ENCODE peak calls at places on chromosome 1, in five cellular contexts. Q, E, I, M and C are unnamed samples.

GRCh38 chr1:6519935-6520621 is 28.6 kb upstream of the PLEKHG5 start:
- DNase-seq in Q (peak), E (no peak), I (peak), M (no peak), C (peak)

GRCh38 chr1:179038528-179039281 is 13.0 kb downstream of the FAM20B start:
- DNase-seq in Q (no peak), E (no peak), I (no peak), M (no peak), C (no peak)

GRCh38 chr1:228185641-228185965 is 20.0 kb downstream of the IBA57 start:
- DNase-seq in Q (no peak), E (no peak), I (no peak), M (no peak), C (no peak)

GRCh38 chr1:179923044-179923443 is 31.6 kb upstream of the CEP350 start:
- DNase-seq in Q (no peak), E (no peak), I (no peak), M (no peak), C (no peak)

GRCh38 chr1:233904979-233905415 is 521 bp downstream of the SLC35F3 start:
- DNase-seq in Q (no peak), E (no peak), I (peak), M (no peak), C (peak)

GRCh38 chr1:173628888-173629287 is 6.2 kb upstream of the TEX50 start:
- DNase-seq in Q (no peak), E (no peak), I (no peak), M (no peak), C (no peak)

GRCh38 chr1:1622578-1623094 is 7.3 kb downstream of the MIB2 start:
- DNase-seq in Q (no peak), E (no peak), I (no peak), M (no peak), C (no peak)

GRCh38 chr1:32014937-32015363 is 1.3 kb downstream of the KHDRBS1 start:
- DNase-seq in Q (no peak), E (no peak), I (no peak), M (no peak), C (no peak)

GRCh38 chr1:65250826-65251225 is 58.5 kb upstream of the DNAJC6 start:
- DNase-seq in Q (no peak), E (no peak), I (no peak), M (no peak), C (no peak)

GRCh38 chr1:27603320-27603961 is 503 bp downstream of the AHDC1 start:
- DNase-seq in Q (peak), E (no peak), I (peak), M (no peak), C (no peak)

GRCh38 chr1:7580923-7581753 is 190.0 kb upstream of the VAMP3 start:
- DNase-seq in Q (no peak), E (no peak), I (no peak), M (no peak), C (no peak)

GRCh38 chr1:119275145-119275929 is 93.2 kb upstream of the HAO2 start:
- DNase-seq in Q (peak), E (peak), I (peak), M (no peak), C (peak)

GRCh38 chr1:225733254-225733653 is 44.4 kb upstream of the SRP9 start:
- DNase-seq in Q (no peak), E (peak), I (no peak), M (no peak), C (no peak)

GRCh38 chr1:117698398-117699160 is 92.7 kb downstream of the TENT5C start:
- DNase-seq in Q (no peak), E (no peak), I (no peak), M (no peak), C (no peak)

GRCh38 chr1:107877749-107878148 is 87.2 kb downstream of the VAV3 start:
- DNase-seq in Q (no peak), E (no peak), I (no peak), M (no peak), C (no peak)

GRCh38 chr1:64691631-64692030 is 53.2 kb upstream of the RAVER2 start:
- DNase-seq in Q (no peak), E (no peak), I (no peak), M (no peak), C (no peak)

GRCh38 chr1:17046043-17046657 is 7.7 kb downstream of the SDHB start:
- DNase-seq in Q (peak), E (peak), I (no peak), M (no peak), C (no peak)

GRCh38 chr1:2335721-2336475 is 55.5 kb downstream of the MORN1 start:
- DNase-seq in Q (no peak), E (no peak), I (no peak), M (no peak), C (no peak)

GRCh38 chr1:14522331-14523241 is 75.9 kb upstream of the KAZN start:
- DNase-seq in Q (peak), E (no peak), I (no peak), M (no peak), C (no peak)

GRCh38 chr1:156642265-156643185 is 608 bp downstream of the BCAN start:
- DNase-seq in Q (no peak), E (no peak), I (no peak), M (no peak), C (no peak)

GRCh38 chr1:216523449-216524190 is 100.4 kb upstream of the USH2A start:
- DNase-seq in Q (no peak), E (no peak), I (no peak), M (no peak), C (no peak)

GRCh38 chr1:75602486-75602885 is 8.4 kb downstream of the SLC44A5 start:
- DNase-seq in Q (no peak), E (no peak), I (no peak), M (no peak), C (no peak)

GRCh38 chr1:228989676-228989991 is 254.4 kb downstream of the RHOU start:
- DNase-seq in Q (no peak), E (no peak), I (no peak), M (no peak), C (no peak)

GRCh38 chr1:93798301-93798700 is 80.7 kb downstream of the DNTTIP2 start:
- DNase-seq in Q (no peak), E (no peak), I (no peak), M (no peak), C (no peak)

GRCh38 chr1:47229884-47230691 is 1.9 kb downstream of the TAL1 start:
- DNase-seq in Q (no peak), E (no peak), I (peak), M (no peak), C (no peak)

GRCh38 chr1:99850458-99850974 is 355 bp downstream of the AGL start:
- DNase-seq in Q (no peak), E (no peak), I (no peak), M (no peak), C (no peak)

GRCh38 chr1:21680918-21681317 is 11.8 kb upstream of the RAP1GAP start:
- DNase-seq in Q (no peak), E (no peak), I (peak), M (no peak), C (no peak)

DNA sequence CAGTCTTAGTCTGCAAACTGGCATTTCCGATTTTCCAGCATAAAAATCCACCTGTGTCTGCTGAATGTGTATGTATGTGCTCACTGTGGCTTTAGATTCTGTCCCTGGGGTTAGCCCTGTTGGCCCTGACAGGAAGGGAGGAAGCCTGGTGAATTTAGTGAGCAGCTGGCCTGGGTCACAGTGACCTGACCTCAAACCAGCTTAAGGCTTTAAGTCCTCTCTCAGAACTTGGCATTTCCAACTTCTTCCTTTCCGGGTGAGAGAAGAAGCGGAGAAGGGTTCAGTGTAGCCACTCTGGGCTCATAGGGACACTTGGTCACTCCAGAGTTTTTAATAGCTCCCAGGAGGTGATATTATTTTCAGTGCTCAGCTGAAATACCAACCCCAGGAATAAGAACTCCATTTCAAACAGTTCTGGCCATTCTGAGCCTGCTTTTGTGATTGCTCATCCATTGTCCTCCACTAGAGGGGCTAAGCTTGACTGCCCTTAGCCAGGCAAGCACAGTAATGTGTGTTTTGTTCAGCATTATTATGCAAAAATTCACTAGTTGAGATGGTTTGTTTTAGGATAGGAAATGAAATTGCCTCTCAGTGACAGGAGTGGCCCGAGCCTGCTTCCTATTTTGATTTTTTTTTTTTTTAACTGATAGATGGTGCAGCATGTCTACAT is 2.5 kb upstream of the OLFML3 start:
- DNase-seq in Q (peak), E (peak), I (no peak), M (no peak), C (peak)
- TF ChIP-seq SUZ12 in Q (no peak), E (no peak), I (no peak), M (no peak), C (no peak)

GRCh38 chr1:19918057-19918456 is 5.4 kb downstream of the PLA2G2E start:
- DNase-seq in Q (peak), E (peak), I (peak), M (peak), C (peak)
- TF ChIP-seq SUZ12 in Q (no peak), E (no peak), I (no peak), M (no peak), C (no peak)

GRCh38 chr1:158105342-158105741 is 75.4 kb upstream of the CD1D start:
- DNase-seq in Q (no peak), E (no peak), I (no peak), M (no peak), C (no peak)

GRCh38 chr1:158101944-158102343 is 78.8 kb upstream of the CD1D start:
- DNase-seq in Q (no peak), E (no peak), I (no peak), M (no peak), C (no peak)

GRCh38 chr1:158103275-158103674 is 77.4 kb upstream of the CD1D start:
- DNase-seq in Q (no peak), E (no peak), I (no peak), M (no peak), C (peak)

GRCh38 chr1:158104891-158105290 is 75.8 kb upstream of the CD1D start:
- DNase-seq in Q (no peak), E (no peak), I (no peak), M (no peak), C (no peak)

DNA sequence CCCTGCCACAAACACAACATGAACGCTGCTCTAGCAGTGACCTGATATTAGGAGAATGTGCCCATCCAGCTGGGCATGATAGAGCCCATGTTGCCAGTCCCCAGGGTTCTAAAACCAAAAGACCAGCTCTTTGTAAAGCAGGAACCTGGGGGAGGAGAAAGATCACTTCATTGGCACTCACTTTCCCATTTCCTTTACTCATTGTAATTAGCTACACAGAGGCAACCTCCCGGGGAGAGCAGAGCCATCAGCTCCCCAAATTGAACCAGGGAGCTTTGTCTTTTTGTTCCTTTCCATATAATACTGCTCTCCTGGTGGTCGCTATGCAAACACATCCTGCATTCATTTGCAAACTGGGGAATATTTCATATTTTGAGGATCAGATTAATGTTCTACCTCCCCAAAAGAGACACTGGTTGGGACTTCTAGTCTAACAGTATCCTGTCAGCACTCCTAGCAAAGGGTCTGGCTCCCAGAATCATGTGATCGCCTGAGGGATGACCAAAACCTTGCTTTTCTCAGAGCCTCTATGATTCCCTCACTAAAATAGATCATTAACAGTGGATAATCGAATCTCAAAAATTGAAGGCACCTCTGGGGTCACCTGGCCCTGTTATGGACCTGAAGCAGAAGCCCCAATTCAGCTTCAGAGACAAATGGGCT is 76.7 kb upstream of the CD1D start:
- DNase-seq in Q (no peak), E (no peak), I (no peak), M (no peak), C (peak)
- TF ChIP-seq SUZ12 in Q (no peak), E (no peak), I (no peak), M (no peak), C (no peak)

DNA sequence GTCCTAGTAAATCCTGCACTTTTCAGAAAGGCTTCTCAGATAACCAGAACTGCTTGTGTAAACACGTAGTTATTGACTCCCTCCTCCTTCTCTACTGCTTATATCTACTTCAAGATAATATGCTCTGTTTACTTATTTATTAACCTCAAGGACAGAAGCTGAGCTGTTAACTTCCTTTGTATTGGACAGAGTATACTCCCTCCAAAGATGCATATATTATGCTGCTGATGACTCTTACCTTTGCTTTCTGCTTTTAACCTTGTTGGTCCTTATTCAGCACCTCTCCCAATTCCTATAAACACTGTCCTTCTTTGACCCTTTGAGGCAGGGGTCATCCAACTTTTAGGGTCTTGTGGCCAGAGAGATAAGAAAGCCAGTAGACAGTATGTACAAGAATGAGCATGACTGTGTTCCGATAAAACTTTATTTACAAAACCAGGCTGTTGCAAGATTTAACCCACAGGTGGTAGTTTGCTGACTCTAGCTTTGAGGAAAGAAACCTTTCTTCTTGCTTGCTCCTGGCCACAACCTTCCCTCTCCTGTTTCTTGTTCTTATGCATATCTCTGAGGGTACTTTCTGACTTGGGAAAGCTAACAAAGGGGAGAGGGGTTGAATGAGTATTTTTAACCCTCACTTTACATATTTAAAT is 4.9 kb downstream of the TPM3 start:
- DNase-seq in Q (no peak), E (no peak), I (no peak), M (no peak), C (peak)
- TF ChIP-seq SUZ12 in Q (no peak), E (no peak), I (no peak), M (no peak), C (no peak)

GRCh38 chr1:243746736-243747135 is 103.3 kb downstream of the AKT3 start:
- DNase-seq in Q (no peak), E (no peak), I (no peak), M (no peak), C (no peak)

GRCh38 chr1:243751506-243751905 is 98.5 kb downstream of the AKT3 start:
- DNase-seq in Q (no peak), E (no peak), I (no peak), M (no peak), C (no peak)

GRCh38 chr1:243748227-243748626 is 101.8 kb downstream of the AKT3 start:
- DNase-seq in Q (no peak), E (no peak), I (no peak), M (no peak), C (no peak)

GRCh38 chr1:243745361-243745760 is 104.7 kb downstream of the AKT3 start:
- DNase-seq in Q (no peak), E (no peak), I (no peak), M (no peak), C (no peak)

GRCh38 chr1:243748706-243749283 is 101.2 kb downstream of the AKT3 start:
- DNase-seq in Q (peak), E (peak), I (no peak), M (peak), C (peak)
- TF ChIP-seq SUZ12 in Q (no peak), E (no peak), I (no peak), M (no peak), C (no peak)